ENCODE peak calls at places on chromosome 12, in eight cellular contexts. H is hepatocyte; I is NCI-H526; N is CD8-positive, alpha-beta memory T cell; T is natural killer cell; F is omental fat pad; Q is neural progenitor cell; B is stimulated activated CD8-positive, alpha-beta memory T cell treated with anti-CD3 and anti-CD28 coated beads, Interleukin-15, amount 100 ng/mL, for 24 hours. C is an unnamed sample.
A peak's percentile ranks its signal among the peaks of the same experiment; 100 is the strongest.

GRCh38 chr12:105234197-105234596 is 1.8 kb downstream of the APPL2 start:
- DNase-seq in F (no peak), T (no peak), B (no peak), H (no peak), N (no peak), Q (no peak), I (no peak), C (no peak)

GRCh38 chr12:7433276-7433822 is 10.6 kb downstream of the CD163L1 start:
- DNase-seq in Q (no peak), T (no peak), F (no peak), N (no peak), H (no peak), I (no peak), B (no peak), C (peak; percentile 44)

GRCh38 chr12:84619053-84619452 is 293.5 kb downstream of the SLC6A15 start:
- DNase-seq in F (no peak), Q (no peak), H (no peak), N (no peak), B (no peak), I (no peak), T (no peak), C (no peak)

GRCh38 chr12:53074290-53074998 is 4.7 kb downstream of the SPRYD3 start:
- DNase-seq in Q (no peak), B (no peak), F (no peak), T (no peak), H (no peak), N (no peak), I (no peak), C (no peak)

GRCh38 chr12:76552343-76552938 is 7.1 kb downstream of the OSBPL8 start:
- DNase-seq in F (no peak), Q (no peak), I (no peak), B (no peak), N (no peak), H (no peak), T (no peak), C (no peak)

GRCh38 chr12:49791156-49791555 is 37.1 kb downstream of the NCKAP5L start:
- DNase-seq in F (no peak), T (no peak), H (no peak), Q (no peak), I (no peak), B (no peak), N (no peak), C (no peak)

GRCh38 chr12:8678661-8679111 is 16.1 kb upstream of the MFAP5 start:
- DNase-seq in I (no peak), T (no peak), F (no peak), Q (no peak), H (peak; percentile 18), B (no peak), N (no peak), C (peak; percentile 95)

GRCh38 chr12:84978921-84979320 is 57.2 kb downstream of the TSPAN19 start:
- DNase-seq in F (no peak), N (no peak), H (no peak), B (no peak), T (no peak), I (no peak), Q (peak; percentile 11), C (no peak)

GRCh38 chr12:64890873-64891468 is 66.5 kb downstream of the TBC1D30 start:
- DNase-seq in B (no peak), I (peak; percentile 58), T (no peak), Q (peak; percentile 79), F (no peak), H (peak; percentile 83), N (no peak), C (peak; percentile 91)

GRCh38 chr12:87182696-87183233 is 846.4 kb downstream of the C12orf50 start:
- DNase-seq in H (no peak), N (no peak), T (no peak), F (no peak), B (no peak), Q (no peak), I (no peak), C (no peak)

GRCh38 chr12:88266851-88267360 is 124.8 kb downstream of the TMTC3 start:
- DNase-seq in Q (no peak), N (no peak), H (no peak), F (no peak), T (no peak), B (no peak), I (no peak), C (no peak)

GRCh38 chr12:92624236-92624635 is 78.6 kb upstream of the PLEKHG7 start:
- DNase-seq in I (no peak), F (no peak), Q (no peak), H (no peak), N (no peak), B (no peak), T (no peak), C (peak; percentile 70)

GRCh38 chr12:121218588-121219352 is 8.8 kb downstream of the P2RX4 start:
- DNase-seq in N (no peak), I (no peak), T (no peak), Q (no peak), B (no peak), H (no peak), F (no peak), C (no peak)

C was measured in trophoblast cell.